ENCODE peak calls at places on chromosomes 16 and 17, in seven cellular contexts. O is GM23338; U is PC-3; W is effector memory CD4-positive, alpha-beta T cell; I is fibroblast of the aortic adventitia; S is lower lobe of right lung; X is GM12864. F is an unnamed sample.
A peak's percentile ranks its signal among the peaks of the same experiment; 100 is the strongest.

GRCh38 chr17:61814485-61814884 is 48.8 kb downstream of the BRIP1 start:
- DNase-seq in O (no peak), U (no peak), W (no peak), I (no peak), S (no peak), X (no peak), F (no peak)

GRCh38 chr16:89268987-89269735 is 51.7 kb downstream of the ZNF778 start:
- DNase-seq in O (no peak), U (peak; percentile 29), W (no peak), I (peak; percentile 74), S (no peak), X (no peak), F (peak; percentile 76)

GRCh38 chr17:70577456-70577855 is 408.1 kb downstream of the KCNJ2 start:
- DNase-seq in O (no peak), U (no peak), W (no peak), I (no peak), S (no peak), X (no peak), F (no peak)

GRCh38 chr16:28986492-28986891 is 1.6 kb downstream of the LAT start:
- DNase-seq in O (no peak), U (no peak), W (no peak), I (no peak), S (no peak), X (no peak), F (no peak)

GRCh38 chr17:51647873-51648272 is 387.5 kb downstream of the UTP18 start:
- DNase-seq in O (no peak), U (peak; percentile 63), W (no peak), I (no peak), S (no peak), X (no peak), F (no peak)

GRCh38 chr16:90011908-90012501 is 7.3 kb downstream of the DBNDD1 start:
- DNase-seq in O (no peak), U (no peak), W (no peak), I (no peak), S (no peak), X (no peak), F (no peak)

GRCh38 chr17:11515901-11516300 is 82.4 kb upstream of the DNAH9 start:
- DNase-seq in O (no peak), U (no peak), W (no peak), I (no peak), S (no peak), X (no peak), F (no peak)

GRCh38 chr17:16363749-16364536 is 10.7 kb upstream of the CENPV start:
- DNase-seq in O (peak; percentile 94), U (peak; percentile 92), W (peak; percentile 41), I (peak; percentile 81), S (peak; percentile 78), X (peak; percentile 68), F (peak; percentile 81)

GRCh38 chr17:73042809-73043685 is 49.4 kb downstream of the SLC39A11 start:
- DNase-seq in O (no peak), U (peak; percentile 47), W (no peak), I (peak; percentile 80), S (no peak), X (no peak), F (peak; percentile 66)

GRCh38 chr16:80158766-80159165 is 382.0 kb upstream of the DYNLRB2 start:
- DNase-seq in O (no peak), U (peak; percentile 4), W (no peak), I (peak; percentile 40), S (no peak), X (no peak), F (peak; percentile 56)

GRCh38 chr17:1485311-1485747 is 7.2 kb downstream of the MYO1C start:
- DNase-seq in O (peak; percentile 83), U (peak; percentile 17), W (no peak), I (no peak), S (peak; percentile 66), X (no peak), F (no peak)

GRCh38 chr16:73058616-73059409 is 10.9 kb upstream of the ZFHX3 start:
- DNase-seq in O (peak; percentile 75), U (peak; percentile 37), W (no peak), I (peak; percentile 63), S (peak; percentile 68), X (no peak), F (peak; percentile 71)

GRCh38 chr16:63925221-63925620 is 1196.6 kb downstream of the CDH11 start:
- DNase-seq in O (peak; percentile 10), U (no peak), W (no peak), I (no peak), S (no peak), X (no peak), F (no peak)

GRCh38 chr17:28842282-28843012 is at the start of gene FAM222B:
- DNase-seq in O (peak; percentile 95), U (peak; percentile 78), W (peak; percentile 74), I (peak; percentile 78), S (peak; percentile 89), X (peak; percentile 53), F (peak; percentile 83)

GRCh38 chr16:26316683-26317464 is 625.1 kb downstream of the HS3ST4 start:
- DNase-seq in O (peak; percentile 65), U (no peak), W (no peak), I (no peak), S (no peak), X (no peak), F (no peak)

GRCh38 chr16:65876200-65876498 is 490.3 kb upstream of the CDH5 start:
- DNase-seq in O (no peak), U (peak; percentile 25), W (no peak), I (peak; percentile 38), S (no peak), X (no peak), F (no peak)

GRCh38 chr17:41322264-41322902 is 6.9 kb upstream of the KRTAP17-1 start:
- DNase-seq in O (peak; percentile 67), U (peak; percentile 65), W (no peak), I (peak; percentile 77), S (no peak), X (no peak), F (peak; percentile 86)

GRCh38 chr17:30005709-30006320 is 64.4 kb downstream of the EFCAB5 start:
- DNase-seq in O (no peak), U (peak; percentile 25), W (no peak), I (peak; percentile 72), S (no peak), X (no peak), F (peak; percentile 43)

GRCh38 chr16:14300631-14301149 is 229.6 kb downstream of the MRTFB start:
- DNase-seq in O (peak; percentile 70), U (peak; percentile 76), W (no peak), I (peak; percentile 87), S (peak; percentile 65), X (peak; percentile 63), F (peak; percentile 89)

GRCh38 chr17:19412510-19412909 is 1.5 kb downstream of the RNF112 start:
- DNase-seq in O (no peak), U (no peak), W (no peak), I (no peak), S (no peak), X (no peak), F (no peak)

GRCh38 chr17:75680431-75680830 is 13.3 kb downstream of the SAP30BP start:
- DNase-seq in O (no peak), U (no peak), W (no peak), I (no peak), S (no peak), X (no peak), F (no peak)

GRCh38 chr17:47267354-47267828 is 13.8 kb downstream of the ITGB3 start:
- DNase-seq in O (no peak), U (peak; percentile 95), W (no peak), I (peak; percentile 72), S (no peak), X (no peak), F (peak; percentile 91)

GRCh38 chr16:68427649-68428303 is 20.5 kb downstream of the SMPD3 start:
- DNase-seq in O (no peak), U (no peak), W (no peak), I (no peak), S (no peak), X (no peak), F (no peak)

GRCh38 chr16:89378947-89379771 is 111.2 kb downstream of the ANKRD11 start:
- DNase-seq in O (no peak), U (no peak), W (no peak), I (peak; percentile 55), S (no peak), X (no peak), F (no peak)

GRCh38 chr17:70028397-70028796 is 46.6 kb upstream of the KCNJ16 start:
- DNase-seq in O (no peak), U (no peak), W (no peak), I (peak; percentile 9), S (no peak), X (no peak), F (no peak)

GRCh38 chr17:42531455-42532354 is 4.3 kb upstream of the NAGLU start:
- DNase-seq in O (peak; percentile 80), U (peak; percentile 51), W (peak; percentile 29), I (peak; percentile 36), S (peak; percentile 83), X (no peak), F (no peak)
- H3K4me3 ChIP-seq in O (peak overlapping the region; percentile 55), U (peak overlapping the region; percentile 66), W (peak overlapping the region; percentile 37), I (peak overlapping the region; percentile 40), S (peak overlapping the region; percentile 57), X (peak overlapping the region; percentile 45), F (peak overlapping the region; percentile 51)

DNA sequence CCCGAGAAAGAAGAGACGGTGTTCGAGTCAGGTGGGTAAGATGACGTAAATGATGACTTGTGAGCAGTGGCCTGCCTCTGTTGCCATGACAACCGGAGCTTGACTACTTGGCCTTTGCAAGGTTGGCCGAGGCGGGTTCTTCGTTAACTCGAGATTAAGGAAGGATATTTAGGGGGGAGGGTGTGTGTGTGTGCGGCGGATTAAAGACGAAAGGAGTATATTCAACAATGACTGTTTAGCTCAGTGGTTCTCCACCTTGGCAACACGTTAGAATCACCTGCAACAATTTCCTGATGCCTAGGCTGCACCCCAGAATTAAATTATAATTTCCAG is 398 bp upstream of the WIPF2 start:
- DNase-seq in O (peak; percentile 98), U (peak; percentile 13), W (peak; percentile 71), I (peak; percentile 74), S (peak; percentile 81), X (peak; percentile 77), F (peak; percentile 96)
- H3K4me3 ChIP-seq in O (peak overlapping the region; percentile 66), U (peak overlapping the region; percentile 97), W (peak overlapping the region; percentile 75), I (peak overlapping the region; percentile 54), S (peak overlapping the region; percentile 75), X (peak overlapping the region; percentile 54), F (peak overlapping the region; percentile 78)

GRCh38 chr16:24887472-24887871 is 41.7 kb downstream of the SLC5A11 start:
- DNase-seq in O (no peak), U (no peak), W (no peak), I (no peak), S (no peak), X (no peak), F (no peak)
- H3K4me3 ChIP-seq in O (no peak overlapping the region), U (no peak overlapping the region), W (no peak overlapping the region), I (no peak overlapping the region), S (no peak overlapping the region), X (no peak overlapping the region), F (no peak overlapping the region)

GRCh38 chr16:18796377-18796776 is 5.0 kb downstream of the ARL6IP1 start:
- DNase-seq in O (no peak), U (no peak), W (no peak), I (no peak), S (no peak), X (no peak), F (no peak)

GRCh38 chr16:18800674-18801196 is 614 bp downstream of the ARL6IP1 start:
- DNase-seq in O (peak; percentile 66), U (no peak), W (no peak), I (peak; percentile 20), S (no peak), X (no peak), F (peak; percentile 34)

GRCh38 chr16:18801197-18801972 is at the start of gene ARL6IP1:
- DNase-seq in O (peak; percentile 100), U (peak; percentile 98), W (peak; percentile 99), I (peak; percentile 99), S (peak; percentile 100), X (peak; percentile 98), F (peak; percentile 100)

GRCh38 chr16:18797746-18798145 is 3.6 kb downstream of the ARL6IP1 start:
- DNase-seq in O (no peak), U (no peak), W (no peak), I (no peak), S (no peak), X (no peak), F (no peak)

GRCh38 chr16:18799500-18799899 is 1.8 kb downstream of the ARL6IP1 start:
- DNase-seq in O (no peak), U (no peak), W (no peak), I (no peak), S (no peak), X (no peak), F (no peak)
- H3K4me3 ChIP-seq in O (peak overlapping the region; percentile 88), U (peak overlapping the region; percentile 100), W (no peak overlapping the region), I (peak overlapping the region; percentile 86), S (peak overlapping the region; percentile 94), X (peak overlapping the region; percentile 90), F (peak overlapping the region; percentile 76)